ENCODE peak calls at places on chromosomes 4 and X, in six cellular contexts. L is AG09309; W is endothelial cell of umbilical vein; Q is effector CD4-positive, alpha-beta T cell; P is left cardiac atrium; G is choroid plexus epithelial cell. A is an unnamed sample.

GRCh38 chrX:70452143-70452733 is 7.6 kb downstream of the DLG3 start:
- DNase-seq in L (no peak), W (peak), Q (peak), P (peak), G (peak), A (peak)

GRCh38 chrX:85503258-85504158 is 124.0 kb upstream of the POF1B start:
- DNase-seq in L (no peak), W (no peak), Q (no peak), P (no peak), G (no peak), A (no peak)

GRCh38 chr4:1842993-1843448 is 12.9 kb downstream of the LETM1 start:
- DNase-seq in L (peak), W (peak), Q (no peak), P (no peak), G (peak), A (no peak)

GRCh38 chr4:187294861-187295260 is 571.2 kb upstream of the FAT1 start:
- DNase-seq in L (no peak), W (no peak), Q (no peak), P (no peak), G (peak), A (no peak)

GRCh38 chrX:101397779-101398178 is 7.0 kb downstream of the RPL36A start:
- DNase-seq in L (no peak), W (peak), Q (no peak), P (no peak), G (peak), A (no peak)

GRCh38 chrX:49220100-49220499 is 13.0 kb downstream of the CACNA1F start:
- DNase-seq in L (no peak), W (no peak), Q (no peak), P (no peak), G (no peak), A (no peak)

GRCh38 chrX:55260806-55261205 is 3.9 kb downstream of the PAGE3 start:
- DNase-seq in L (no peak), W (no peak), Q (no peak), P (no peak), G (no peak), A (no peak)

GRCh38 chr4:177163532-177163931 is 146.1 kb upstream of the NEIL3 start:
- DNase-seq in L (no peak), W (no peak), Q (no peak), P (no peak), G (no peak), A (no peak)

GRCh38 chr4:48130100-48130499 is 4.0 kb downstream of the TXK start:
- DNase-seq in L (no peak), W (no peak), Q (no peak), P (no peak), G (no peak), A (no peak)

GRCh38 chrX:17605676-17606075 is 131.6 kb upstream of the SCML1 start:
- DNase-seq in L (no peak), W (no peak), Q (no peak), P (no peak), G (peak), A (no peak)

GRCh38 chrX:76148753-76149152 is 24.1 kb upstream of the PBDC1 start:
- DNase-seq in L (no peak), W (peak), Q (peak), P (peak), G (peak), A (peak)

GRCh38 chrX:10617964-10618342 is 2.4 kb downstream of the MID1 start:
- DNase-seq in L (no peak), W (peak), Q (no peak), P (no peak), G (no peak), A (no peak)

GRCh38 chr4:16537926-16538325 is 311.7 kb upstream of the TAPT1 start:
- DNase-seq in L (no peak), W (no peak), Q (no peak), P (no peak), G (no peak), A (no peak)

GRCh38 chr4:92263010-92263409 is 40.8 kb upstream of the GRID2 start:
- DNase-seq in L (no peak), W (no peak), Q (no peak), P (no peak), G (no peak), A (no peak)